ENCODE peak calls at places on chromosome 1, in four cellular contexts. X, Z, L and T are unnamed samples.

GRCh38 chr1:193479187-193479586 is 292.8 kb upstream of the B3GALT2 start:
- DNase-seq in X (no peak), Z (no peak), L (no peak), T (no peak)

GRCh38 chr1:23530089-23530749 is 814 bp downstream of the E2F2 start:
- DNase-seq in X (peak), Z (peak), L (no peak), T (no peak)

GRCh38 chr1:245310605-245311531 is 156.1 kb downstream of the KIF26B start:
- DNase-seq in X (no peak), Z (no peak), L (no peak), T (no peak)

GRCh38 chr1:231232870-231233734 is 7.9 kb upstream of the GNPAT start:
- DNase-seq in X (no peak), Z (no peak), L (no peak), T (no peak)

GRCh38 chr1:105072446-105072845 is 1322.7 kb downstream of the AMY1C start:
- DNase-seq in X (no peak), Z (no peak), L (no peak), T (no peak)

GRCh38 chr1:59125711-59126320 is 171.1 kb upstream of the FGGY start:
- DNase-seq in X (no peak), Z (no peak), L (no peak), T (no peak)

GRCh38 chr1:223001653-223002634 is 141.1 kb downstream of the TLR5 start:
- DNase-seq in X (no peak), Z (no peak), L (no peak), T (peak)

GRCh38 chr1:34292472-34292871 is 115.8 kb downstream of the C1orf94 start:
- DNase-seq in X (no peak), Z (no peak), L (no peak), T (peak)

GRCh38 chr1:218377143-218377660 is 32.1 kb downstream of the TGFB2 start:
- DNase-seq in X (peak), Z (no peak), L (no peak), T (peak)